ENCODE peak calls at places on chromosomes 16 and 17, in five cellular contexts. O is tibial artery, X is left ventricle myocardium inferior, J is A549, N is cardiac muscle cell. U is an unnamed sample. For H3K4me1, the result is how much of the 10 kb centered on the place peaks cover.

GRCh38 chr16:5056347-5056746 is 9.4 kb downstream of the C16orf89 start:
- DNase-seq in O (no peak), X (no peak), J (peak), N (peak), U (no peak)

GRCh38 chr17:9170336-9170735 is 149.0 kb downstream of the NTN1 start:
- DNase-seq in O (no peak), X (no peak), J (no peak), N (no peak), U (no peak)

GRCh38 chr17:79012563-79013134 is 3.1 kb upstream of the CANT1 start:
- DNase-seq in O (no peak), X (no peak), J (no peak), N (no peak), U (no peak)

GRCh38 chr17:39611441-39612112 is 3.9 kb upstream of the NEUROD2 start:
- DNase-seq in O (no peak), X (no peak), J (no peak), N (no peak), U (no peak)

GRCh38 chr17:5708344-5708743 is 124.0 kb upstream of the NLRP1 start:
- DNase-seq in O (no peak), X (no peak), J (no peak), N (no peak), U (no peak)

GRCh38 chr17:77790143-77790829 is 168.2 kb upstream of the TNRC6C start:
- DNase-seq in O (no peak), X (no peak), J (no peak), N (no peak), U (no peak)

GRCh38 chr17:77214328-77214727 is 73.6 kb downstream of the SEC14L1 start:
- DNase-seq in O (no peak), X (no peak), J (no peak), N (no peak), U (no peak)

GRCh38 chr16:87499189-87499486 is 6.3 kb upstream of the ZCCHC14 start:
- DNase-seq in O (no peak), X (no peak), J (peak), N (no peak), U (no peak)

GRCh38 chr17:35972945-35973332 is 8.4 kb downstream of the CCL16 start:
- DNase-seq in O (no peak), X (no peak), J (no peak), N (no peak), U (no peak)

GRCh38 chr17:19812407-19812806 is 55.3 kb downstream of the ULK2 start:
- DNase-seq in O (no peak), X (no peak), J (peak), N (no peak), U (no peak)

GRCh38 chr17:78046923-78047322 is 81.6 kb downstream of the TMC6 start:
- DNase-seq in O (no peak), X (no peak), J (no peak), N (no peak), U (no peak)

GRCh38 chr17:77636835-77637806 is 321.4 kb upstream of the TNRC6C start:
- DNase-seq in O (no peak), X (no peak), J (no peak), N (peak), U (no peak)

GRCh38 chr16:56625943-56626654 is 518 bp downstream of the MT1E start:
- DNase-seq in O (peak), X (peak), J (no peak), N (no peak), U (peak)

GRCh38 chr16:24151482-24151939 is 104.6 kb upstream of the CACNG3 start:
- DNase-seq in O (no peak), X (no peak), J (no peak), N (peak), U (no peak)

GRCh38 chr16:58605562-58605961 is 24.1 kb downstream of the CNOT1 start:
- DNase-seq in O (no peak), X (no peak), J (no peak), N (no peak), U (no peak)

GRCh38 chr16:61530697-61531096 is 505.5 kb downstream of the CDH8 start:
- DNase-seq in O (no peak), X (no peak), J (no peak), N (no peak), U (no peak)

GRCh38 chr16:3094289-3095027 is 4.6 kb downstream of the ZSCAN10 start:
- DNase-seq in O (no peak), X (no peak), J (peak), N (peak), U (no peak)

GRCh38 chr16:10876799-10877341 is at the start of gene CIITA:
- DNase-seq in O (peak), X (peak), J (no peak), N (no peak), U (peak)

GRCh38 chr17:56679148-56679766 is 85.8 kb downstream of the NOG start:
- DNase-seq in O (no peak), X (no peak), J (peak), N (peak), U (no peak)

GRCh38 chr17:82328141-82328993 is 5.2 kb downstream of the SECTM1 start:
- DNase-seq in O (no peak), X (no peak), J (peak), N (no peak), U (peak)

GRCh38 chr17:10739341-10739905 is 9.6 kb upstream of the TMEM220 start:
- DNase-seq in O (no peak), X (no peak), J (no peak), N (peak), U (no peak)

GRCh38 chr17:80124351-80124981 is 22.5 kb downstream of the EIF4A3 start:
- DNase-seq in O (no peak), X (no peak), J (peak), N (peak), U (no peak)

DNA sequence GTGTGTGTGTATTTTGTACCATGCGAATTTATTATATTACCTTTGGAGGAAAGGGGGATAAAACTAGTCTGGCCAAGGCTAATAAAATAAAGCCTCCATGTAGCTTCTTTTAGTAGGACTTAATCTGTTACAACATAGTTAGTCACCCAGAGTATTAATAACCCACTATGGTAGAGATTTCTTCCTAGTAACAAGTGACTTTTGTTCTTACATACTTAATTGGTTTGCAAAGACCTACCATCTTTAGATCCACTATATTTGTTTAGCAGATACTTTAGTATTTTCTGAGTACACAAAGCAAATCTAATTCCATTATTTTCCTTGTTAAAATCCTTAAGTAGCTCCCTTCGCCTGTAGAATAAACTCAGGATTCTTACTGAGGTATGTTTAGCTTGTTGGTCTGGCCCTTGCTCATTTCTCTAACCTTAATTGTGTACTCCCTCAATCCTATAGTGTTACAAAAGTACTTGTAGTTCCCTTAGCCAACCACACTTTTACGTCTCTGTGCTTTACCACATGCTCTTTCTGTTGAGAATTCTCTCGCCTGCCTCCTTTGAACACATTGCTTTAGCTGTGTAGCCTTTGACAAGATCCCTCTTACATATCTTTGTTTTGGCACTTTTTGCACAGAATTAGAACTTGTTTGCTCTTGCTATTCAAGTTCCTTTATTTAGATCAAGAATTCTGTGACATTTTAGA is 23.6 kb downstream of the CLTC start:
- DNase-seq in O (no peak), X (no peak), J (no peak), N (no peak), U (no peak)
- H3K4me1 ChIP-seq in O (half or more), X (half or more), J (under half), N (under half), U (under half)

GRCh38 chr16:78783570-78784079 is 684.2 kb downstream of the WWOX start:
- DNase-seq in O (no peak), X (no peak), J (no peak), N (no peak), U (no peak)
- H3K4me1 ChIP-seq in O (under half), X (under half), J (under half), N (under half), U (under half)

DNA sequence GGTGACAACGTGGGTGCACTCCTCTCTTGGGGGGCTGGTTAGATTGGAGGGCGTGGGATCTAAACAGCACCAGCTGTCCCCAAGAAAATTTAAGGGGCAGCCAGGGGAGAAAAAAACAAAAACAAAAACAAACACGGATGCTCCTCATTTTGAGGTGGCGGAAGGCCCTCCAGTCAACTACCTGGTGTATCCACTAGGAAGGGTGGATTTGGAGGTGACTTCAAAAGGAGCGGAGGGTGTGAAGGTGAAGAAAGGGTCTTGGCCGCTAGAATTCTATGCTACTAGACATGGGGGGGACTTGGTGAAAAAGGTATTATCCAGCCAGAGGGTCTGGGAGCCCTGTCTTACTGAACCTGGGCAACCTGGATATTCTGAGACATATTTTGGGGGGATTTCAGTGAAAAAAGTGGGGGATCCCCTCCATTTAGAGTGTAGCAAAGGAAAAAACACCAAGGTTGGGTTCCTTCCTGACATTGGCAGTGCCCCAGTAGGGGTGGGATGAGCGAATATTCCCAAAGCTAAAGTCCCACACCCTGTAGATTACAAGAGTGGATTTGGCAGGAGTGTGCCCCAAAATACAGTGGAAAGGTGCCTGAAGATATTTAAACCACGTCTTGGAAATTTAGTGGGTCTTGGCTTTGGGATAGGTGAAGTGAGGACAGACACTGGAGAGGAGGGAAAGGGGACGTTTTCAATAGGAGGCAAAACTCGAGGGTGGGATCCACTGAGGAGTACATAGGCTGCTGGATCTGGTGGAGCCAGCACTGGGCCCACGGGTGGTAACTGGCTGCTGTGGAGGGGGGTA is 454 bp upstream of the FGF11 start:
- DNase-seq in O (no peak), X (no peak), J (no peak), N (no peak), U (no peak)
- H3K4me1 ChIP-seq in O (half or more), X (half or more), J (under half), N (under half), U (under half)

GRCh38 chr16:72988568-72988967 is 59.4 kb downstream of the ZFHX3 start:
- DNase-seq in O (no peak), X (no peak), J (no peak), N (no peak), U (no peak)

GRCh38 chr16:72983728-72984350 is 64.1 kb downstream of the ZFHX3 start:
- DNase-seq in O (peak), X (no peak), J (no peak), N (no peak), U (no peak)

GRCh38 chr16:72985148-72985882 is 62.6 kb downstream of the ZFHX3 start:
- DNase-seq in O (peak), X (peak), J (no peak), N (peak), U (no peak)

GRCh38 chr16:72987480-72987901 is 60.4 kb downstream of the ZFHX3 start:
- DNase-seq in O (no peak), X (no peak), J (no peak), N (no peak), U (no peak)

DNA sequence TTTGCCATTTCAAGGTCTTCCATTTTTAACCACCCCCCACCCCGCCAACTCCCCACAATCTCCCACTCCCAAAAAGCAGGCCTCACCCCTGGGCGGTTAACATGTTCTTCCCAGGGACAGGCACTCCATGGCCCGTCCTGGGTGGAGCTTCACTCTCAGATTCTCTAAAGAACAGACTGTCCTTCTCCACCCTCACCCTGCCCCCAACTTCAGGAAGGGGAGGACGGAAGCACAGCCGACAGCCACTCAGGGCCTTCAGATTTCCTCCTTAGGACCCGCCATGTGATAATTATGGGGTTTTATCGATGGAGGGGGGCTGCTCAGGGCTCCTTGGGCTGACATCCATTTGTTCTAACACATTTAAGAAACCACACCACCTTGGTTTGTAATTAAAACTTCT is 61.9 kb downstream of the ZFHX3 start:
- DNase-seq in O (peak), X (peak), J (no peak), N (no peak), U (no peak)
- H3K4me1 ChIP-seq in O (half or more), X (half or more), J (under half), N (under half), U (under half)

GRCh38 chr16:85560932-85561247 is 52.2 kb upstream of the GSE1 start:
- DNase-seq in O (no peak), X (no peak), J (no peak), N (no peak), U (no peak)

GRCh38 chr16:85563031-85563430 is 50.1 kb upstream of the GSE1 start:
- DNase-seq in O (no peak), X (no peak), J (no peak), N (no peak), U (no peak)

GRCh38 chr16:85563515-85564276 is 49.4 kb upstream of the GSE1 start:
- DNase-seq in O (peak), X (peak), J (peak), N (no peak), U (no peak)

GRCh38 chr16:85562102-85562786 is 50.9 kb upstream of the GSE1 start:
- DNase-seq in O (no peak), X (no peak), J (no peak), N (no peak), U (no peak)

GRCh38 chr16:85561248-85562101 is 51.6 kb upstream of the GSE1 start:
- DNase-seq in O (no peak), X (no peak), J (no peak), N (peak), U (no peak)
- H3K4me1 ChIP-seq in O (under half), X (half or more), J (under half), N (half or more), U (under half)

GRCh38 chr16:88768041-88768876 is 16.8 kb downstream of the PIEZO1 start:
- DNase-seq in O (peak), X (no peak), J (no peak), N (peak), U (no peak)
- H3K4me1 ChIP-seq in O (half or more), X (half or more), J (half or more), N (half or more), U (under half)

U was measured in pancreas.